ENCODE peak calls at places on chromosomes 1 and 21, in ten cellular contexts. One of them, this sample, is unnamed.

GRCh38 chr1:161973924-161974845 is 49.5 kb downstream of the OLFML2B start:
- DNase-seq in B cell: no peak
- DNase-seq in cardiac fibroblast: no peak
- DNase-seq in psoas muscle: peak
- DNase-seq in HFF-Myc: no peak
- DNase-seq in dorsolateral prefrontal cortex: no peak
- DNase-seq in OCI-LY7: no peak
- DNase-seq in colonic mucosa: no peak
- DNase-seq in heart left ventricle: peak
- DNase-seq in progenitor cell of endocrine pancreas: no peak
- DNase-seq in this sample: no peak

GRCh38 chr1:170360601-170361000 is 171.4 kb upstream of the GORAB start:
- DNase-seq in psoas muscle: no peak
- DNase-seq in dorsolateral prefrontal cortex: no peak
- DNase-seq in colonic mucosa: no peak
- DNase-seq in heart left ventricle: no peak
- DNase-seq in B cell: no peak
- DNase-seq in OCI-LY7: no peak
- DNase-seq in HFF-Myc: no peak
- DNase-seq in cardiac fibroblast: no peak
- DNase-seq in progenitor cell of endocrine pancreas: no peak
- DNase-seq in this sample: no peak

GRCh38 chr1:107140703-107141490 is at the start of gene NTNG1:
- DNase-seq in heart left ventricle: peak
- DNase-seq in OCI-LY7: peak
- DNase-seq in cardiac fibroblast: no peak
- DNase-seq in progenitor cell of endocrine pancreas: peak
- DNase-seq in dorsolateral prefrontal cortex: no peak
- DNase-seq in HFF-Myc: no peak
- DNase-seq in colonic mucosa: peak
- DNase-seq in B cell: peak
- DNase-seq in psoas muscle: peak
- DNase-seq in this sample: peak

GRCh38 chr1:225341642-225342041 is 86.2 kb downstream of the LBR start:
- DNase-seq in OCI-LY7: no peak
- DNase-seq in HFF-Myc: no peak
- DNase-seq in cardiac fibroblast: no peak
- DNase-seq in dorsolateral prefrontal cortex: no peak
- DNase-seq in progenitor cell of endocrine pancreas: no peak
- DNase-seq in colonic mucosa: no peak
- DNase-seq in B cell: no peak
- DNase-seq in psoas muscle: no peak
- DNase-seq in heart left ventricle: no peak
- DNase-seq in this sample: no peak

GRCh38 chr1:199590708-199591107 is 436.8 kb upstream of the NR5A2 start:
- DNase-seq in colonic mucosa: no peak
- DNase-seq in psoas muscle: no peak
- DNase-seq in dorsolateral prefrontal cortex: no peak
- DNase-seq in OCI-LY7: no peak
- DNase-seq in heart left ventricle: no peak
- DNase-seq in progenitor cell of endocrine pancreas: no peak
- DNase-seq in cardiac fibroblast: no peak
- DNase-seq in B cell: no peak
- DNase-seq in HFF-Myc: no peak
- DNase-seq in this sample: peak

GRCh38 chr1:51733793-51734522 is 117.1 kb downstream of the OSBPL9 start:
- DNase-seq in progenitor cell of endocrine pancreas: no peak
- DNase-seq in HFF-Myc: no peak
- DNase-seq in OCI-LY7: no peak
- DNase-seq in heart left ventricle: no peak
- DNase-seq in psoas muscle: no peak
- DNase-seq in B cell: no peak
- DNase-seq in cardiac fibroblast: peak
- DNase-seq in dorsolateral prefrontal cortex: no peak
- DNase-seq in colonic mucosa: no peak
- DNase-seq in this sample: no peak

GRCh38 chr1:3664700-3665375 is 12.5 kb downstream of the TP73 start:
- DNase-seq in dorsolateral prefrontal cortex: no peak
- DNase-seq in OCI-LY7: no peak
- DNase-seq in psoas muscle: no peak
- DNase-seq in HFF-Myc: no peak
- DNase-seq in progenitor cell of endocrine pancreas: no peak
- DNase-seq in cardiac fibroblast: no peak
- DNase-seq in colonic mucosa: no peak
- DNase-seq in B cell: no peak
- DNase-seq in heart left ventricle: no peak
- DNase-seq in this sample: no peak

GRCh38 chr21:42495765-42496119 is 282 bp downstream of the RSPH1 start:
- DNase-seq in cardiac fibroblast: no peak
- DNase-seq in colonic mucosa: peak
- DNase-seq in progenitor cell of endocrine pancreas: no peak
- DNase-seq in HFF-Myc: no peak
- DNase-seq in dorsolateral prefrontal cortex: no peak
- DNase-seq in B cell: no peak
- DNase-seq in psoas muscle: no peak
- DNase-seq in OCI-LY7: no peak
- DNase-seq in heart left ventricle: no peak
- DNase-seq in this sample: no peak

GRCh38 chr1:33641099-33641830 is 168.8 kb downstream of the ZSCAN20 start:
- DNase-seq in psoas muscle: no peak
- DNase-seq in OCI-LY7: peak
- DNase-seq in B cell: no peak
- DNase-seq in HFF-Myc: no peak
- DNase-seq in heart left ventricle: no peak
- DNase-seq in cardiac fibroblast: peak
- DNase-seq in progenitor cell of endocrine pancreas: no peak
- DNase-seq in colonic mucosa: no peak
- DNase-seq in dorsolateral prefrontal cortex: no peak
- DNase-seq in this sample: peak

GRCh38 chr1:225431081-225431863 is 3.4 kb upstream of the LBR start:
- DNase-seq in OCI-LY7: no peak
- DNase-seq in B cell: no peak
- DNase-seq in heart left ventricle: no peak
- DNase-seq in cardiac fibroblast: no peak
- DNase-seq in dorsolateral prefrontal cortex: no peak
- DNase-seq in progenitor cell of endocrine pancreas: no peak
- DNase-seq in HFF-Myc: no peak
- DNase-seq in colonic mucosa: peak
- DNase-seq in psoas muscle: no peak
- DNase-seq in this sample: no peak

GRCh38 chr1:116508984-116509980 is 61.5 kb downstream of the CD58 start:
- DNase-seq in psoas muscle: no peak
- DNase-seq in HFF-Myc: peak
- DNase-seq in colonic mucosa: peak
- DNase-seq in B cell: no peak
- DNase-seq in OCI-LY7: no peak
- DNase-seq in heart left ventricle: no peak
- DNase-seq in progenitor cell of endocrine pancreas: no peak
- DNase-seq in cardiac fibroblast: peak
- DNase-seq in dorsolateral prefrontal cortex: no peak
- DNase-seq in this sample: peak

GRCh38 chr1:187229496-187229895 is 400.7 kb downstream of the PLA2G4A start:
- DNase-seq in colonic mucosa: no peak
- DNase-seq in progenitor cell of endocrine pancreas: no peak
- DNase-seq in psoas muscle: no peak
- DNase-seq in B cell: no peak
- DNase-seq in HFF-Myc: no peak
- DNase-seq in OCI-LY7: no peak
- DNase-seq in dorsolateral prefrontal cortex: no peak
- DNase-seq in cardiac fibroblast: no peak
- DNase-seq in heart left ventricle: no peak
- DNase-seq in this sample: no peak

GRCh38 chr1:156052862-156053769 is 482 bp downstream of the UBQLN4 start:
- DNase-seq in cardiac fibroblast: peak
- DNase-seq in psoas muscle: peak
- DNase-seq in heart left ventricle: peak
- DNase-seq in colonic mucosa: peak
- DNase-seq in HFF-Myc: peak
- DNase-seq in B cell: peak
- DNase-seq in OCI-LY7: peak
- DNase-seq in progenitor cell of endocrine pancreas: peak
- DNase-seq in dorsolateral prefrontal cortex: peak
- DNase-seq in this sample: peak
- TF ChIP-seq CTCF in cardiac fibroblast: no peak
- TF ChIP-seq CTCF in psoas muscle: no peak
- TF ChIP-seq CTCF in heart left ventricle: peak
- TF ChIP-seq CTCF in colonic mucosa: no peak
- TF ChIP-seq CTCF in HFF-Myc: peak
- TF ChIP-seq CTCF in B cell: peak
- TF ChIP-seq CTCF in OCI-LY7: peak
- TF ChIP-seq CTCF in progenitor cell of endocrine pancreas: peak
- TF ChIP-seq CTCF in dorsolateral prefrontal cortex: no peak
- TF ChIP-seq CTCF in this sample: peak

GRCh38 chr1:211825990-211826389 is 4.6 kb downstream of the LPGAT1 start:
- DNase-seq in psoas muscle: no peak
- DNase-seq in OCI-LY7: no peak
- DNase-seq in colonic mucosa: no peak
- DNase-seq in heart left ventricle: no peak
- DNase-seq in HFF-Myc: no peak
- DNase-seq in dorsolateral prefrontal cortex: no peak
- DNase-seq in B cell: no peak
- DNase-seq in progenitor cell of endocrine pancreas: no peak
- DNase-seq in cardiac fibroblast: peak
- DNase-seq in this sample: no peak
- TF ChIP-seq CTCF in psoas muscle: no peak
- TF ChIP-seq CTCF in OCI-LY7: no peak
- TF ChIP-seq CTCF in colonic mucosa: no peak
- TF ChIP-seq CTCF in heart left ventricle: no peak
- TF ChIP-seq CTCF in HFF-Myc: no peak
- TF ChIP-seq CTCF in dorsolateral prefrontal cortex: no peak
- TF ChIP-seq CTCF in B cell: no peak
- TF ChIP-seq CTCF in progenitor cell of endocrine pancreas: no peak
- TF ChIP-seq CTCF in cardiac fibroblast: no peak
- TF ChIP-seq CTCF in this sample: no peak

GRCh38 chr1:195606483-195606882 is 1001.8 kb downstream of the KCNT2 start:
- DNase-seq in progenitor cell of endocrine pancreas: no peak
- DNase-seq in psoas muscle: no peak
- DNase-seq in colonic mucosa: no peak
- DNase-seq in B cell: no peak
- DNase-seq in cardiac fibroblast: no peak
- DNase-seq in heart left ventricle: no peak
- DNase-seq in dorsolateral prefrontal cortex: no peak
- DNase-seq in HFF-Myc: no peak
- DNase-seq in OCI-LY7: no peak
- DNase-seq in this sample: no peak

GRCh38 chr1:195604287-195604686 is 1004.0 kb downstream of the KCNT2 start:
- DNase-seq in heart left ventricle: no peak
- DNase-seq in colonic mucosa: no peak
- DNase-seq in progenitor cell of endocrine pancreas: no peak
- DNase-seq in cardiac fibroblast: no peak
- DNase-seq in HFF-Myc: peak
- DNase-seq in OCI-LY7: no peak
- DNase-seq in dorsolateral prefrontal cortex: no peak
- DNase-seq in psoas muscle: no peak
- DNase-seq in B cell: no peak
- DNase-seq in this sample: no peak

DNA sequence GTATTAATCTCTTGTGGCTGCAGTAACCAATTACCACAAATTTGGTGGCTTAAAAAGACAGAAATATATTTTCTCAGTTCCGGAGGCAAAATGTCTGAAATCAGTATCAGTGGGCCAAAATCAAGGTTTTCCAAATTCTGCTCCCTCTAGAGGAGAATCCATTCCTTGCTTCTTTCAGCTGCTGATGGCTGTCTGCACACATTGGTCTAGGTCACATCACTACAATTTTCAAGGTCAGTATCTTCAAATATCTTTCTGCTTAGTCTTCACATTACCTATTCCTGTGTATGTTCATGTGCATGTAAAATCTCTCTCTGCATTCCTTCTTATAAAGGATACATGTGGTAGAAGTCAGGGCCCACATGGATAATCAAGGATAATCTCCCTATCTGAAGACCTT is 999.4 kb downstream of the KCNT2 start:
- DNase-seq in psoas muscle: no peak
- DNase-seq in B cell: no peak
- DNase-seq in heart left ventricle: no peak
- DNase-seq in colonic mucosa: no peak
- DNase-seq in dorsolateral prefrontal cortex: no peak
- DNase-seq in progenitor cell of endocrine pancreas: no peak
- DNase-seq in HFF-Myc: no peak
- DNase-seq in cardiac fibroblast: no peak
- DNase-seq in OCI-LY7: no peak
- DNase-seq in this sample: no peak
- TF ChIP-seq CTCF in psoas muscle: no peak
- TF ChIP-seq CTCF in B cell: no peak
- TF ChIP-seq CTCF in heart left ventricle: no peak
- TF ChIP-seq CTCF in colonic mucosa: no peak
- TF ChIP-seq CTCF in dorsolateral prefrontal cortex: no peak
- TF ChIP-seq CTCF in progenitor cell of endocrine pancreas: peak
- TF ChIP-seq CTCF in HFF-Myc: peak
- TF ChIP-seq CTCF in cardiac fibroblast: no peak
- TF ChIP-seq CTCF in OCI-LY7: no peak
- TF ChIP-seq CTCF in this sample: no peak

GRCh38 chr21:45516671-45517151 is 25.5 kb downstream of the SLC19A1 start:
- DNase-seq in dorsolateral prefrontal cortex: no peak
- DNase-seq in psoas muscle: peak
- DNase-seq in heart left ventricle: peak
- DNase-seq in B cell: no peak
- DNase-seq in colonic mucosa: no peak
- DNase-seq in OCI-LY7: no peak
- DNase-seq in progenitor cell of endocrine pancreas: no peak
- DNase-seq in HFF-Myc: no peak
- DNase-seq in cardiac fibroblast: no peak
- DNase-seq in this sample: no peak

GRCh38 chr21:45513741-45514310 is 28.4 kb downstream of the SLC19A1 start:
- DNase-seq in progenitor cell of endocrine pancreas: no peak
- DNase-seq in B cell: no peak
- DNase-seq in OCI-LY7: no peak
- DNase-seq in colonic mucosa: no peak
- DNase-seq in cardiac fibroblast: no peak
- DNase-seq in heart left ventricle: peak
- DNase-seq in psoas muscle: no peak
- DNase-seq in HFF-Myc: no peak
- DNase-seq in dorsolateral prefrontal cortex: no peak
- DNase-seq in this sample: no peak

GRCh38 chr21:45514311-45515021 is 27.8 kb downstream of the SLC19A1 start:
- DNase-seq in OCI-LY7: no peak
- DNase-seq in B cell: no peak
- DNase-seq in heart left ventricle: peak
- DNase-seq in cardiac fibroblast: no peak
- DNase-seq in colonic mucosa: no peak
- DNase-seq in progenitor cell of endocrine pancreas: no peak
- DNase-seq in psoas muscle: peak
- DNase-seq in HFF-Myc: no peak
- DNase-seq in dorsolateral prefrontal cortex: no peak
- DNase-seq in this sample: no peak

GRCh38 chr21:45516071-45516670 is 26.1 kb downstream of the SLC19A1 start:
- DNase-seq in cardiac fibroblast: no peak
- DNase-seq in B cell: no peak
- DNase-seq in dorsolateral prefrontal cortex: no peak
- DNase-seq in HFF-Myc: no peak
- DNase-seq in psoas muscle: peak
- DNase-seq in heart left ventricle: peak
- DNase-seq in colonic mucosa: no peak
- DNase-seq in OCI-LY7: no peak
- DNase-seq in progenitor cell of endocrine pancreas: no peak
- DNase-seq in this sample: no peak

GRCh38 chr21:45515241-45516061 is 26.8 kb downstream of the SLC19A1 start:
- DNase-seq in B cell: no peak
- DNase-seq in OCI-LY7: no peak
- DNase-seq in psoas muscle: peak
- DNase-seq in dorsolateral prefrontal cortex: no peak
- DNase-seq in heart left ventricle: peak
- DNase-seq in HFF-Myc: no peak
- DNase-seq in progenitor cell of endocrine pancreas: no peak
- DNase-seq in colonic mucosa: no peak
- DNase-seq in cardiac fibroblast: no peak
- DNase-seq in this sample: no peak
- TF ChIP-seq CTCF in B cell: no peak
- TF ChIP-seq CTCF in OCI-LY7: no peak
- TF ChIP-seq CTCF in psoas muscle: no peak
- TF ChIP-seq CTCF in dorsolateral prefrontal cortex: no peak
- TF ChIP-seq CTCF in heart left ventricle: no peak
- TF ChIP-seq CTCF in HFF-Myc: no peak
- TF ChIP-seq CTCF in progenitor cell of endocrine pancreas: no peak
- TF ChIP-seq CTCF in colonic mucosa: no peak
- TF ChIP-seq CTCF in cardiac fibroblast: no peak
- TF ChIP-seq CTCF in this sample: no peak